ENCODE peak calls at places on chromosomes 5 and 9, in five cellular contexts. V, H, S, X and Y are unnamed samples.

GRCh38 chr9:129469188-129469987 is 151.5 kb downstream of the C9orf50 start:
- DNase-seq in V (no peak), H (no peak), S (no peak), X (no peak), Y (no peak)

GRCh38 chr5:56588636-56589485 is 226.5 kb upstream of the MAP3K1 start:
- DNase-seq in V (peak; percentile 39), H (no peak), S (peak; percentile 64), X (no peak), Y (no peak)

GRCh38 chr9:117044241-117044640 is 357.1 kb downstream of the TRIM32 start:
- DNase-seq in V (no peak), H (no peak), S (no peak), X (no peak), Y (no peak)

GRCh38 chr5:112554089-112554977 is 135.3 kb upstream of the EPB41L4A start:
- DNase-seq in V (no peak), H (no peak), S (no peak), X (no peak), Y (no peak)

GRCh38 chr5:24633705-24634325 is 11.0 kb downstream of the CDH10 start:
- DNase-seq in V (peak; percentile 79), H (peak; percentile 38), S (no peak), X (peak; percentile 31), Y (no peak)

GRCh38 chr5:117713585-117714198 is 1139.1 kb upstream of the SEMA6A start:
- DNase-seq in V (no peak), H (peak; percentile 0), S (no peak), X (no peak), Y (no peak)

GRCh38 chr5:76816110-76816831 is 2.6 kb upstream of the F2RL1 start:
- DNase-seq in V (no peak), H (peak; percentile 54), S (no peak), X (no peak), Y (no peak)

GRCh38 chr5:175337680-175338079 is 106.3 kb downstream of the DRD1 start:
- DNase-seq in V (no peak), H (no peak), S (no peak), X (no peak), Y (no peak)

GRCh38 chr5:33761139-33761538 is 130.7 kb downstream of the ADAMTS12 start:
- DNase-seq in V (no peak), H (no peak), S (no peak), X (peak; percentile 56), Y (peak; percentile 16)

GRCh38 chr9:78958887-78959286 is 612.9 kb upstream of the TLE4 start:
- DNase-seq in V (peak; percentile 7), H (no peak), S (no peak), X (no peak), Y (no peak)

GRCh38 chr5:23977996-23978395 is 470.6 kb downstream of the PRDM9 start:
- DNase-seq in V (no peak), H (no peak), S (no peak), X (no peak), Y (peak; percentile 23)

GRCh38 chr9:89623925-89624420 is 19.2 kb downstream of the GADD45G start:
- DNase-seq in V (peak; percentile 80), H (no peak), S (no peak), X (no peak), Y (no peak)

GRCh38 chr9:126146254-126147145 is 180.1 kb upstream of the MVB12B start:
- DNase-seq in V (peak; percentile 72), H (no peak), S (peak; percentile 4), X (peak; percentile 21), Y (no peak)

GRCh38 chr9:22103650-22104575 is 94.8 kb upstream of the CDKN2B start:
- DNase-seq in V (no peak), H (peak; percentile 93), S (no peak), X (no peak), Y (peak; percentile 51)

GRCh38 chr9:6922680-6923079 is 164.9 kb downstream of the KDM4C start:
- DNase-seq in V (no peak), H (no peak), S (no peak), X (no peak), Y (no peak)

GRCh38 chr5:139182528-139183296 is 15.5 kb downstream of the SIL1 start:
- DNase-seq in V (no peak), H (no peak), S (no peak), X (no peak), Y (no peak)

GRCh38 chr9:129240581-129241211 is 62.6 kb upstream of the IER5L start:
- DNase-seq in V (no peak), H (no peak), S (no peak), X (no peak), Y (no peak)

GRCh38 chr9:8394341-8394740 is 594.8 kb upstream of the DMAC1 start:
- DNase-seq in V (no peak), H (no peak), S (no peak), X (no peak), Y (no peak)

GRCh38 chr9:3968891-3969290 is 331.0 kb downstream of the GLIS3 start:
- DNase-seq in V (no peak), H (no peak), S (no peak), X (no peak), Y (peak; percentile 86)

GRCh38 chr5:16582081-16582480 is 34.7 kb downstream of the RETREG1 start:
- DNase-seq in V (no peak), H (no peak), S (no peak), X (no peak), Y (no peak)

GRCh38 chr5:11494340-11494739 is 409.9 kb downstream of the CTNND2 start:
- DNase-seq in V (peak; percentile 13), H (peak; percentile 6), S (no peak), X (no peak), Y (no peak)

GRCh38 chr9:37386988-37387387 is 35.5 kb upstream of the GRHPR start:
- DNase-seq in V (no peak), H (no peak), S (no peak), X (no peak), Y (no peak)

GRCh38 chr5:127011961-127012644 is 18.3 kb downstream of the MARCHF3 start:
- DNase-seq in V (no peak), H (no peak), S (no peak), X (no peak), Y (no peak)

GRCh38 chr5:10018670-10019069 is 231.0 kb downstream of the ATPSCKMT start:
- DNase-seq in V (no peak), H (peak; percentile 95), S (no peak), X (peak; percentile 81), Y (peak; percentile 85)

GRCh38 chr5:33788922-33789321 is 102.9 kb downstream of the ADAMTS12 start:
- DNase-seq in V (no peak), H (peak; percentile 98), S (no peak), X (peak; percentile 74), Y (no peak)

GRCh38 chr9:17750285-17750684 is 171.4 kb downstream of the SH3GL2 start:
- DNase-seq in V (no peak), H (no peak), S (no peak), X (no peak), Y (no peak)

GRCh38 chr5:150615141-150615699 is 25.2 kb upstream of the SYNPO start:
- DNase-seq in V (no peak), H (peak; percentile 85), S (no peak), X (no peak), Y (no peak)

GRCh38 chr9:8205580-8205979 is 406.0 kb upstream of the DMAC1 start:
- DNase-seq in V (no peak), H (peak; percentile 30), S (no peak), X (no peak), Y (no peak)

GRCh38 chr9:28808042-28808441 is 1234.8 kb upstream of the C9orf72 start:
- DNase-seq in V (no peak), H (peak; percentile 61), S (no peak), X (no peak), Y (no peak)

GRCh38 chr5:139178948-139179347 is 19.2 kb downstream of the SIL1 start:
- DNase-seq in V (no peak), H (peak; percentile 80), S (no peak), X (no peak), Y (no peak)